ENCODE peak calls at places on chromosomes 7 and 10, in five cellular contexts. F is ureter; W is GM19239; S is RCC 7860; R is activated CD8-positive, alpha-beta memory T cell treated with anti-CD3 and anti-CD28 coated beads for 24 hours. A is an unnamed sample.

GRCh38 chr7:82950436-82950835 is 212.2 kb downstream of the PCLO start:
- DNase-seq in W (no peak), F (no peak), R (no peak), S (no peak), A (no peak)

GRCh38 chr10:72832701-72833100 is 60.8 kb upstream of the OIT3 start:
- DNase-seq in S (no peak), W (no peak), F (no peak), R (no peak), A (no peak)

GRCh38 chr10:79562135-79562756 is 2.0 kb upstream of the SFTPA2 start:
- DNase-seq in R (peak), W (peak), S (no peak), F (peak), A (no peak)

GRCh38 chr7:30913821-30914515 is 2.3 kb downstream of the AQP1 start:
- DNase-seq in F (no peak), W (no peak), R (no peak), S (no peak), A (no peak)

GRCh38 chr7:41058986-41059741 is 643.7 kb downstream of the INHBA start:
- DNase-seq in W (no peak), S (no peak), R (no peak), F (no peak), A (no peak)

GRCh38 chr7:127940365-127941160 is 90.7 kb downstream of the LRRC4 start:
- DNase-seq in S (no peak), W (no peak), R (no peak), F (no peak), A (no peak)

GRCh38 chr7:94395141-94396041 is 696 bp downstream of the COL1A2 start:
- DNase-seq in W (peak), R (peak), S (peak), F (peak), A (no peak)

GRCh38 chr10:117967149-117967548 is 79.6 kb downstream of the RAB11FIP2 start:
- DNase-seq in W (no peak), R (no peak), F (no peak), S (no peak), A (no peak)

GRCh38 chr7:5564894-5565293 is 141.3 kb upstream of the TNRC18 start:
- DNase-seq in R (no peak), S (no peak), F (no peak), W (no peak), A (no peak)

GRCh38 chr7:16668978-16669377 is 23.0 kb downstream of the BZW2 start:
- DNase-seq in W (no peak), S (no peak), R (no peak), F (no peak), A (no peak)